ENCODE peak calls at places on chromosomes 12 and 14, in seven cellular contexts. One of them, this sample, is unnamed.

GRCh38 chr12:57779736-57780135 is 2.9 kb upstream of the TSFM start:
- DNase-seq in HepG2: no peak
- DNase-seq in GM12878: no peak
- DNase-seq in H1: no peak
- DNase-seq in K562: no peak
- DNase-seq in SK-N-SH: no peak
- DNase-seq in GM12892: no peak
- DNase-seq in this sample: no peak

GRCh38 chr12:81077329-81077685 is 572 bp upstream of the ACSS3 start:
- DNase-seq in HepG2: peak
- DNase-seq in GM12878: no peak
- DNase-seq in H1: no peak
- DNase-seq in K562: no peak
- DNase-seq in SK-N-SH: no peak
- DNase-seq in GM12892: no peak
- DNase-seq in this sample: no peak

GRCh38 chr14:20610002-20610765 is 19.0 kb upstream of the RNASE12 start:
- DNase-seq in HepG2: peak
- DNase-seq in GM12878: no peak
- DNase-seq in H1: peak
- DNase-seq in K562: peak
- DNase-seq in SK-N-SH: peak
- DNase-seq in GM12892: no peak
- DNase-seq in this sample: no peak

GRCh38 chr12:14701808-14702568 is 5.6 kb upstream of the GUCY2C start:
- DNase-seq in HepG2: no peak
- DNase-seq in GM12878: no peak
- DNase-seq in H1: no peak
- DNase-seq in K562: no peak
- DNase-seq in SK-N-SH: no peak
- DNase-seq in GM12892: no peak
- DNase-seq in this sample: no peak

GRCh38 chr12:5094986-5095385 is 51.3 kb downstream of the KCNA5 start:
- DNase-seq in HepG2: no peak
- DNase-seq in GM12878: no peak
- DNase-seq in H1: no peak
- DNase-seq in K562: no peak
- DNase-seq in SK-N-SH: no peak
- DNase-seq in GM12892: no peak
- DNase-seq in this sample: no peak

GRCh38 chr12:48021485-48022179 is 17.4 kb upstream of the COL2A1 start:
- DNase-seq in HepG2: no peak
- DNase-seq in GM12878: no peak
- DNase-seq in H1: peak
- DNase-seq in K562: no peak
- DNase-seq in SK-N-SH: no peak
- DNase-seq in GM12892: no peak
- DNase-seq in this sample: no peak

GRCh38 chr14:90839024-90839888 is 23.0 kb upstream of the TTC7B start:
- DNase-seq in HepG2: no peak
- DNase-seq in GM12878: no peak
- DNase-seq in H1: no peak
- DNase-seq in K562: no peak
- DNase-seq in SK-N-SH: no peak
- DNase-seq in GM12892: no peak
- DNase-seq in this sample: no peak

GRCh38 chr12:52506858-52507715 is 13.1 kb downstream of the KRT5 start:
- DNase-seq in HepG2: peak
- DNase-seq in GM12878: no peak
- DNase-seq in H1: no peak
- DNase-seq in K562: no peak
- DNase-seq in SK-N-SH: peak
- DNase-seq in GM12892: no peak
- DNase-seq in this sample: no peak

GRCh38 chr12:97493729-97494128 is 31.1 kb downstream of the RMST start:
- DNase-seq in HepG2: no peak
- DNase-seq in GM12878: no peak
- DNase-seq in H1: no peak
- DNase-seq in K562: no peak
- DNase-seq in SK-N-SH: no peak
- DNase-seq in GM12892: no peak
- DNase-seq in this sample: no peak

GRCh38 chr12:55822228-55822627 is 4.4 kb downstream of the ORMDL2 start:
- DNase-seq in HepG2: peak
- DNase-seq in GM12878: no peak
- DNase-seq in H1: peak
- DNase-seq in K562: no peak
- DNase-seq in SK-N-SH: no peak
- DNase-seq in GM12892: no peak
- DNase-seq in this sample: no peak

GRCh38 chr12:113689047-113689610 is 217.5 kb upstream of the LHX5 start:
- DNase-seq in HepG2: no peak
- DNase-seq in GM12878: no peak
- DNase-seq in H1: no peak
- DNase-seq in K562: no peak
- DNase-seq in SK-N-SH: no peak
- DNase-seq in GM12892: no peak
- DNase-seq in this sample: no peak

GRCh38 chr14:71267691-71268090 is 360.4 kb downstream of the PCNX1 start:
- DNase-seq in HepG2: no peak
- DNase-seq in GM12878: no peak
- DNase-seq in H1: no peak
- DNase-seq in K562: no peak
- DNase-seq in SK-N-SH: no peak
- DNase-seq in GM12892: no peak
- DNase-seq in this sample: no peak
- TF ChIP-seq TAF1 in HepG2: no peak
- TF ChIP-seq TAF1 in GM12878: no peak
- TF ChIP-seq TAF1 in H1: no peak
- TF ChIP-seq TAF1 in K562: no peak
- TF ChIP-seq TAF1 in SK-N-SH: no peak
- TF ChIP-seq TAF1 in GM12892: no peak
- TF ChIP-seq TAF1 in this sample: no peak

GRCh38 chr14:104664588-104664987 is 24.8 kb upstream of the INF2 start:
- DNase-seq in HepG2: no peak
- DNase-seq in GM12878: no peak
- DNase-seq in H1: no peak
- DNase-seq in K562: no peak
- DNase-seq in SK-N-SH: no peak
- DNase-seq in GM12892: no peak
- DNase-seq in this sample: no peak

GRCh38 chr14:104665663-104666522 is 23.5 kb upstream of the INF2 start:
- DNase-seq in HepG2: peak
- DNase-seq in GM12878: no peak
- DNase-seq in H1: no peak
- DNase-seq in K562: no peak
- DNase-seq in SK-N-SH: no peak
- DNase-seq in GM12892: no peak
- DNase-seq in this sample: no peak

GRCh38 chr14:104664107-104664506 is 25.3 kb upstream of the INF2 start:
- DNase-seq in HepG2: no peak
- DNase-seq in GM12878: no peak
- DNase-seq in H1: no peak
- DNase-seq in K562: no peak
- DNase-seq in SK-N-SH: no peak
- DNase-seq in GM12892: no peak
- DNase-seq in this sample: no peak

GRCh38 chr14:104666981-104667380 is 22.4 kb upstream of the INF2 start:
- DNase-seq in HepG2: no peak
- DNase-seq in GM12878: no peak
- DNase-seq in H1: no peak
- DNase-seq in K562: no peak
- DNase-seq in SK-N-SH: no peak
- DNase-seq in GM12892: no peak
- DNase-seq in this sample: no peak

GRCh38 chr14:104665092-104665662 is 24.2 kb upstream of the INF2 start:
- DNase-seq in HepG2: no peak
- DNase-seq in GM12878: no peak
- DNase-seq in H1: no peak
- DNase-seq in K562: no peak
- DNase-seq in SK-N-SH: no peak
- DNase-seq in GM12892: no peak
- DNase-seq in this sample: no peak
- TF ChIP-seq TAF1 in HepG2: no peak
- TF ChIP-seq TAF1 in GM12878: no peak
- TF ChIP-seq TAF1 in H1: no peak
- TF ChIP-seq TAF1 in K562: no peak
- TF ChIP-seq TAF1 in SK-N-SH: no peak
- TF ChIP-seq TAF1 in GM12892: no peak
- TF ChIP-seq TAF1 in this sample: no peak

GRCh38 chr12:90166671-90167070 is 458.0 kb upstream of the ATP2B1 start:
- DNase-seq in HepG2: no peak
- DNase-seq in GM12878: no peak
- DNase-seq in H1: no peak
- DNase-seq in K562: no peak
- DNase-seq in SK-N-SH: no peak
- DNase-seq in GM12892: no peak
- DNase-seq in this sample: no peak
- TF ChIP-seq TAF1 in HepG2: no peak
- TF ChIP-seq TAF1 in GM12878: no peak
- TF ChIP-seq TAF1 in H1: no peak
- TF ChIP-seq TAF1 in K562: no peak
- TF ChIP-seq TAF1 in SK-N-SH: no peak
- TF ChIP-seq TAF1 in GM12892: no peak
- TF ChIP-seq TAF1 in this sample: no peak

GRCh38 chr12:116320839-116321238 is 43.3 kb upstream of the MED13L start:
- DNase-seq in HepG2: no peak
- DNase-seq in GM12878: no peak
- DNase-seq in H1: no peak
- DNase-seq in K562: no peak
- DNase-seq in SK-N-SH: no peak
- DNase-seq in GM12892: no peak
- DNase-seq in this sample: no peak

GRCh38 chr12:116319851-116320621 is 42.5 kb upstream of the MED13L start:
- DNase-seq in HepG2: no peak
- DNase-seq in GM12878: no peak
- DNase-seq in H1: no peak
- DNase-seq in K562: no peak
- DNase-seq in SK-N-SH: peak
- DNase-seq in GM12892: no peak
- DNase-seq in this sample: no peak

GRCh38 chr12:116321913-116322312 is 44.4 kb upstream of the MED13L start:
- DNase-seq in HepG2: no peak
- DNase-seq in GM12878: no peak
- DNase-seq in H1: no peak
- DNase-seq in K562: no peak
- DNase-seq in SK-N-SH: no peak
- DNase-seq in GM12892: no peak
- DNase-seq in this sample: no peak

GRCh38 chr12:116323696-116324386 is 46.3 kb upstream of the MED13L start:
- DNase-seq in HepG2: no peak
- DNase-seq in GM12878: no peak
- DNase-seq in H1: no peak
- DNase-seq in K562: no peak
- DNase-seq in SK-N-SH: no peak
- DNase-seq in GM12892: no peak
- DNase-seq in this sample: no peak

DNA sequence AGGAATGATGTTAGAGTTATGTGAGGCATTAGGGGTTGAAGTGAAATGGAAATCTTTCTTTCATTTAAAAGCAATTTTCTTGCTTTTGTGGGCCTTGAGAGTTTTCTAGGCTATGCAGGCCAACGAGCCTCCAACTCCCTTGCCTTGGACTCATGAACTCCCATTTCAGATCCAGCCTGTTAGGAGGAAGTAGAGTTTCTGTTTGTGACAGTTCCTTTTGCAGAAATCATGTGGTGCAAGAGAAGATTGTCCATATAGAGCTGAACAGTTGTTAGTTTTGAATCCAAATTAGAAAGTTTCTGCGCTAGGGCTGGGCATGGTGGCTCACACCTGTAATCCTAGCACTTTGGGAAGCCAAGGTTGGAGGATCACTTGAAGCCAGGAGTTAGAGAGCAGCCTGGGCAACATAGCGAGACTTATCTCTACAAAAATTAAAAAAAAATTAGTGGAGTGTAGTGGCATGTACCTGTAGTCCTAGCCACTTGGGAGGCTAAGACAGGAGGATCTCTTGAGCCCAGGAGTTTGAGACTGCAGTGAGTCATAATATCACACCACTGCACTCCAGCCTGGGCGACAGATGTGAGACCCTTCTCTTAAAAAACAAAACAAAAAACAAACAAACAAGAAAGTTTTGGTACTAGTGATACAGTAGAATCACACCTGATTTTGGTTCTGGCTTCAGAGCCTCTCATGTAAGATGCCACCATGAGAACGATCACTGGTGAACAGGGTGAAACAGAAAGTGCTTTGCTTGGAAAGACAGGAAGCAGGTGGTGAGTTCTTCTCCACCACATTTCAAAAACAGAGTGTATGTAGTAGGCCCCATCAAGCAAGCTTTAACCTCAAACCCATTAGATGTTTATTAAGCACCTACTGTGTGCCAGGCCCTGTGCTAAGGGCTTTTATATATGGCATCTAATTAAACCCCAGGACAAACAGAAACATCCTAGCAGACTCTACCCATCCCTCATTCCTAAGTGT is 47.5 kb upstream of the MED13L start:
- DNase-seq in HepG2: no peak
- DNase-seq in GM12878: no peak
- DNase-seq in H1: no peak
- DNase-seq in K562: no peak
- DNase-seq in SK-N-SH: no peak
- DNase-seq in GM12892: peak
- DNase-seq in this sample: peak
- TF ChIP-seq TAF1 in HepG2: no peak
- TF ChIP-seq TAF1 in GM12878: no peak
- TF ChIP-seq TAF1 in H1: no peak
- TF ChIP-seq TAF1 in K562: no peak
- TF ChIP-seq TAF1 in SK-N-SH: no peak
- TF ChIP-seq TAF1 in GM12892: no peak
- TF ChIP-seq TAF1 in this sample: no peak

GRCh38 chr12:69501154-69501895 is 31.1 kb downstream of the FRS2 start:
- DNase-seq in HepG2: no peak
- DNase-seq in GM12878: no peak
- DNase-seq in H1: no peak
- DNase-seq in K562: no peak
- DNase-seq in SK-N-SH: no peak
- DNase-seq in GM12892: no peak
- DNase-seq in this sample: no peak
- TF ChIP-seq TAF1 in HepG2: no peak
- TF ChIP-seq TAF1 in GM12878: no peak
- TF ChIP-seq TAF1 in H1: no peak
- TF ChIP-seq TAF1 in K562: no peak
- TF ChIP-seq TAF1 in SK-N-SH: no peak
- TF ChIP-seq TAF1 in GM12892: no peak
- TF ChIP-seq TAF1 in this sample: no peak

DNA sequence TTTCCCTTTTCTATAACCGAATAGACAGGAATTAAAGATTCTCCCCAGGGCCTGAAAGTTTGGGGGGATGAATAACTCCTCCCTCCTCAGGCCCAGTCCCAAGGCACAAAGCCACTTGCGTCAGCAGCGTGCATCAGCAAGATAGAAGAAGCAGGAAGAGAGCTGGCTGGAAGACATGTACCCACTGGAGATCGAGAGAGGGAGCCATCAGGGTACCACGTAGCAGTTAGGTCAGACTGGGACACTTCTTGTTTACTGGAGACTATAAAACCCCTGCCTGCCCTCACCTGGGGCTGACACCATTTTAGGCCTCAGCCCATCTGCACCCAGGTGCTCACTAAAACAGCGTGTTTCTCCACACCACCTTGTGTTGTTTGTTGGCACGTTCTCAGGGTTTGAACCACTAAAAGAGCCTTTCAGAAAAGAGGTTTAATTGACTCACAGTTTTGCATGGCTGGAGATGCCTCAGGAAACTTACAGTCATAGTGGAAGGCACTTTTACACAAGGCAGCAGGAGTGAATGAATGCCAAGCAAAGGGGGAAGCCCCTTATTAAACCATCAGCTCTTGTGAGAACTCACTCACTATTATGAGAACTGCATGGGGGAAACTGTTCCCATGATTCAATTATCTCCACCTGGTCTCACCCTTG is 93.2 kb downstream of the TMTC3 start:
- DNase-seq in HepG2: no peak
- DNase-seq in GM12878: peak
- DNase-seq in H1: no peak
- DNase-seq in K562: no peak
- DNase-seq in SK-N-SH: no peak
- DNase-seq in GM12892: no peak
- DNase-seq in this sample: no peak
- TF ChIP-seq TAF1 in HepG2: no peak
- TF ChIP-seq TAF1 in GM12878: no peak
- TF ChIP-seq TAF1 in H1: no peak
- TF ChIP-seq TAF1 in K562: no peak
- TF ChIP-seq TAF1 in SK-N-SH: no peak
- TF ChIP-seq TAF1 in GM12892: no peak
- TF ChIP-seq TAF1 in this sample: no peak